ENCODE peak calls at places on chromosomes 1 and 21, in ten cellular contexts. E is GM04503; Z is stomach; F is mesendoderm; L is NCI-H524; M is H9; N is non-pigmented ciliary epithelial cell; Y is T-helper 9 cell; S is fibroblast of mammary gland; T is stimulated activated CD4-positive, alpha-beta T cell treated with anti-CD3 and anti-CD28 coated beads, Interleukin-15, amount 100 ng/mL, for 1 hour. G is an unnamed sample.
A peak's percentile ranks its signal among the peaks of the same experiment; 100 is the strongest.

GRCh38 chr1:167105841-167106461 is 12.1 kb downstream of the STYXL2 start:
- DNase-seq in E (no peak), Z (no peak), F (no peak), L (no peak), M (no peak), N (no peak), Y (no peak), S (no peak), T (no peak), G (no peak)

GRCh38 chr1:1086911-1087341 is 12.8 kb upstream of the RNF223 start:
- DNase-seq in E (no peak), Z (no peak), F (no peak), L (no peak), M (no peak), N (no peak), Y (no peak), S (no peak), T (no peak), G (no peak)

GRCh38 chr21:38954450-38955059 is 148.8 kb downstream of the ETS2 start:
- DNase-seq in E (no peak), Z (peak; percentile 51), F (no peak), L (no peak), M (no peak), N (no peak), Y (no peak), S (no peak), T (no peak), G (no peak)

GRCh38 chr21:42513985-42514882 is 582 bp downstream of the SLC37A1 start:
- DNase-seq in E (no peak), Z (peak; percentile 76), F (peak; percentile 49), L (no peak), M (peak; percentile 81), N (no peak), Y (peak; percentile 48), S (no peak), T (no peak), G (peak; percentile 73)

GRCh38 chr1:13570924-13571323 is 12.7 kb upstream of the PDPN start:
- DNase-seq in E (no peak), Z (no peak), F (peak; percentile 58), L (no peak), M (no peak), N (no peak), Y (no peak), S (no peak), T (no peak), G (no peak)

GRCh38 chr1:41619511-41620364 is 135.3 kb upstream of the EDN2 start:
- DNase-seq in E (no peak), Z (no peak), F (peak; percentile 55), L (no peak), M (no peak), N (no peak), Y (no peak), S (no peak), T (no peak), G (no peak)

GRCh38 chr1:110212165-110213142 is 2.3 kb downstream of the KCNC4 start:
- DNase-seq in E (no peak), Z (no peak), F (peak; percentile 45), L (peak; percentile 67), M (peak; percentile 34), N (no peak), Y (no peak), S (no peak), T (no peak), G (peak; percentile 15)

GRCh38 chr1:27143408-27143807 is 11.5 kb downstream of the SLC9A1 start:
- DNase-seq in E (no peak), Z (no peak), F (no peak), L (no peak), M (no peak), N (no peak), Y (no peak), S (no peak), T (no peak), G (no peak)

GRCh38 chr1:25785321-25786067 is 14.5 kb upstream of the SELENON start:
- DNase-seq in E (no peak), Z (no peak), F (no peak), L (no peak), M (no peak), N (no peak), Y (no peak), S (no peak), T (no peak), G (no peak)

GRCh38 chr1:84620720-84621313 is 46.6 kb upstream of the CTBS start:
- DNase-seq in E (no peak), Z (peak; percentile 77), F (peak; percentile 91), L (peak; percentile 82), M (peak; percentile 85), N (no peak), Y (peak; percentile 73), S (peak; percentile 75), T (peak; percentile 65), G (peak; percentile 83)

GRCh38 chr1:233710031-233710430 is 96.1 kb downstream of the KCNK1 start:
- DNase-seq in E (no peak), Z (no peak), F (no peak), L (no peak), M (no peak), N (no peak), Y (no peak), S (no peak), T (no peak), G (no peak)

GRCh38 chr1:113871597-113872113 is at the start of gene PTPN22:
- DNase-seq in E (no peak), Z (peak; percentile 50), F (no peak), L (no peak), M (no peak), N (peak; percentile 73), Y (peak; percentile 65), S (peak; percentile 77), T (peak; percentile 60), G (peak; percentile 83)

GRCh38 chr1:7669559-7670208 is 101.4 kb upstream of the VAMP3 start:
- DNase-seq in E (no peak), Z (peak; percentile 56), F (peak; percentile 82), L (no peak), M (peak; percentile 89), N (no peak), Y (peak; percentile 42), S (peak; percentile 25), T (peak; percentile 33), G (peak; percentile 44)

GRCh38 chr1:42847111-42847580 is 733 bp downstream of the ZNF691 start:
- DNase-seq in E (no peak), Z (no peak), F (no peak), L (no peak), M (no peak), N (no peak), Y (no peak), S (no peak), T (no peak), G (no peak)

G was measured in naive B cell.